ENCODE peak calls at places on chromosomes 3 and 15, in ten cellular contexts. L, O, Y, N, F, X, U, M, B and Q are unnamed samples. For H3K4me1, the result is how much of the 10 kb centered on the place peaks cover.

GRCh38 chr15:36191459-36191858 is 388.0 kb upstream of the CDIN1 start:
- DNase-seq in L (no peak), O (no peak), Y (no peak), N (no peak), F (no peak), X (no peak), U (no peak), M (no peak), B (no peak), Q (no peak)

GRCh38 chr3:53803816-53804545 is 42.2 kb downstream of the CHDH start:
- DNase-seq in L (no peak), O (no peak), Y (peak), N (no peak), F (no peak), X (no peak), U (peak), M (no peak), B (no peak), Q (no peak)

GRCh38 chr3:186413615-186414415 is 51.8 kb upstream of the DGKG start:
- DNase-seq in L (peak), O (peak), Y (peak), N (peak), F (no peak), X (no peak), U (peak), M (peak), B (peak), Q (no peak)

GRCh38 chr3:128297401-128298138 is 144.3 kb downstream of the EEFSEC start:
- DNase-seq in L (peak), O (peak), Y (peak), N (no peak), F (no peak), X (no peak), U (peak), M (no peak), B (no peak), Q (no peak)

GRCh38 chr15:89500397-89501270 is 4.3 kb upstream of the RHCG start:
- DNase-seq in L (no peak), O (no peak), Y (no peak), N (no peak), F (no peak), X (no peak), U (peak), M (no peak), B (no peak), Q (no peak)

GRCh38 chr15:42059661-42060476 is 34.5 kb downstream of the PLA2G4D start:
- DNase-seq in L (peak), O (peak), Y (peak), N (peak), F (peak), X (peak), U (peak), M (peak), B (no peak), Q (peak)

GRCh38 chr3:159892171-159892791 is 96.4 kb upstream of the IL12A start:
- DNase-seq in L (no peak), O (peak), Y (peak), N (no peak), F (peak), X (no peak), U (no peak), M (no peak), B (peak), Q (no peak)

GRCh38 chr15:89429023-89429422 is 67.4 kb downstream of the RHCG start:
- DNase-seq in L (no peak), O (peak), Y (no peak), N (no peak), F (no peak), X (no peak), U (no peak), M (no peak), B (no peak), Q (no peak)

GRCh38 chr3:36944641-36945270 is at the start of gene TRANK1:
- DNase-seq in L (peak), O (peak), Y (peak), N (peak), F (no peak), X (peak), U (peak), M (peak), B (peak), Q (peak)

GRCh38 chr3:94512876-94513275 is 450.0 kb downstream of the NSUN3 start:
- DNase-seq in L (no peak), O (no peak), Y (no peak), N (no peak), F (no peak), X (no peak), U (no peak), M (no peak), B (no peak), Q (no peak)

GRCh38 chr3:107368999-107369398 is 8.2 kb upstream of the CCDC54 start:
- DNase-seq in L (no peak), O (no peak), Y (no peak), N (no peak), F (no peak), X (no peak), U (no peak), M (no peak), B (no peak), Q (no peak)

GRCh38 chr3:146625117-146625775 is 20.1 kb upstream of the PLSCR5 start:
- DNase-seq in L (no peak), O (no peak), Y (no peak), N (no peak), F (no peak), X (no peak), U (no peak), M (no peak), B (no peak), Q (no peak)

GRCh38 chr3:135487261-135487660 is 478.3 kb upstream of the PPP2R3A start:
- DNase-seq in L (no peak), O (no peak), Y (no peak), N (no peak), F (no peak), X (no peak), U (no peak), M (no peak), B (no peak), Q (no peak)

GRCh38 chr3:87627316-87627715 is 350.9 kb upstream of the POU1F1 start:
- DNase-seq in L (no peak), O (no peak), Y (no peak), N (no peak), F (no peak), X (no peak), U (no peak), M (no peak), B (no peak), Q (no peak)

GRCh38 chr15:82689147-82689546 is 20.5 kb downstream of the AP3B2 start:
- DNase-seq in L (no peak), O (no peak), Y (no peak), N (no peak), F (no peak), X (no peak), U (peak), M (no peak), B (no peak), Q (no peak)

GRCh38 chr3:169668081-169668956 is 4.8 kb upstream of the MECOM start:
- DNase-seq in L (peak), O (peak), Y (peak), N (peak), F (peak), X (no peak), U (peak), M (peak), B (peak), Q (no peak)

GRCh38 chr15:62698646-62699045 is 343.9 kb upstream of the TPM1 start:
- DNase-seq in L (no peak), O (no peak), Y (no peak), N (no peak), F (no peak), X (no peak), U (no peak), M (no peak), B (no peak), Q (no peak)

GRCh38 chr15:39365161-39365560 is 215.7 kb upstream of the THBS1 start:
- DNase-seq in L (no peak), O (no peak), Y (no peak), N (no peak), F (peak), X (no peak), U (no peak), M (no peak), B (no peak), Q (no peak)

GRCh38 chr3:13145826-13146642 is 72.8 kb upstream of the IQSEC1 start:
- DNase-seq in L (no peak), O (no peak), Y (no peak), N (no peak), F (no peak), X (no peak), U (peak), M (no peak), B (peak), Q (no peak)

GRCh38 chr3:115790759-115791158 is 167.4 kb downstream of the GAP43 start:
- DNase-seq in L (no peak), O (peak), Y (no peak), N (no peak), F (peak), X (no peak), U (peak), M (no peak), B (peak), Q (no peak)

GRCh38 chr15:44084171-44084570 is 110.9 kb downstream of the FRMD5 start:
- DNase-seq in L (no peak), O (no peak), Y (no peak), N (no peak), F (peak), X (no peak), U (no peak), M (no peak), B (no peak), Q (no peak)

GRCh38 chr3:42507751-42508335 is 5.4 kb downstream of the VIPR1 start:
- DNase-seq in L (no peak), O (no peak), Y (no peak), N (no peak), F (no peak), X (no peak), U (peak), M (no peak), B (no peak), Q (no peak)

GRCh38 chr15:82855286-82856092 is 46.1 kb downstream of the WHAMM start:
- DNase-seq in L (no peak), O (no peak), Y (peak), N (no peak), F (no peak), X (no peak), U (no peak), M (no peak), B (no peak), Q (no peak)

GRCh38 chr15:57595011-57595866 is 3.5 kb downstream of the MYZAP start:
- DNase-seq in L (peak), O (peak), Y (no peak), N (peak), F (no peak), X (no peak), U (no peak), M (no peak), B (peak), Q (no peak)

GRCh38 chr3:13352621-13353131 is 67.4 kb downstream of the NUP210 start:
- DNase-seq in L (no peak), O (no peak), Y (no peak), N (no peak), F (peak), X (no peak), U (no peak), M (no peak), B (no peak), Q (no peak)

GRCh38 chr3:71728632-71729342 is 3.6 kb upstream of the EIF4E3 start:
- DNase-seq in L (peak), O (no peak), Y (no peak), N (peak), F (peak), X (no peak), U (peak), M (no peak), B (no peak), Q (no peak)

GRCh38 chr15:73631915-73632669 is 1.1 kb downstream of the NPTN start:
- DNase-seq in L (peak), O (peak), Y (peak), N (no peak), F (peak), X (no peak), U (peak), M (no peak), B (peak), Q (no peak)

GRCh38 chr15:69469467-69470191 is 17.0 kb downstream of the RPLP1 start:
- DNase-seq in L (no peak), O (no peak), Y (no peak), N (no peak), F (peak), X (no peak), U (peak), M (no peak), B (no peak), Q (no peak)

GRCh38 chr15:39367591-39367990 is 213.3 kb upstream of the THBS1 start:
- DNase-seq in L (no peak), O (no peak), Y (no peak), N (no peak), F (peak), X (no peak), U (no peak), M (no peak), B (no peak), Q (no peak)

GRCh38 chr3:142022381-142022780 is 127.0 kb downstream of the TFDP2 start:
- DNase-seq in L (no peak), O (no peak), Y (no peak), N (no peak), F (no peak), X (no peak), U (no peak), M (no peak), B (no peak), Q (no peak)
- TF ChIP-seq CTCF in L (no peak), O (no peak), Y (no peak), N (peak), F (no peak), X (no peak), U (peak), M (no peak), B (peak), Q (no peak)

DNA sequence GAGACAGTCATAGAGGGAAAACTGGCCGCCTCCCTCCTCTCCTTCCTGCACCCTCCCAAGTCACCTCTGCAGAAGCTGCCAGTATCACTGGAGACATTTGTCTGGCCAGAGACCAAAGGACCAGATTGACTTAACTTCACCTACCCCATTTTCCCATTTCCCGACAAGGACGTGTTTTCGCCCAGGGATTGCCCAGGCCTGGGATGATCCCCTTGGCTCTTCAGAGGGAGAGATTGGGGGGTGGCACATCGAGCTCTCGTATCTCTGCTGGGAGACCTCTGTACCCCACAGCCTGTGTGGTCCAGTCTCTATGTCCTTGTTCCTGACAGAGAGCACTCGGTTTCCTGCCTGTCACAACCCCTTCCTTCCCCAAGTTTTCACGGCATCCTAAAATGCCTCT is 31.4 kb downstream of the RGMA start:
- DNase-seq in L (no peak), O (no peak), Y (no peak), N (no peak), F (no peak), X (no peak), U (no peak), M (no peak), B (no peak), Q (no peak)
- H3K4me1 ChIP-seq in L (under half), O (under half), Y (under half), N (under half), F (under half), X (under half), U (under half), M (under half), B (under half), Q (under half)

GRCh38 chr3:182947892-182948291 is 32.4 kb downstream of the DCUN1D1 start:
- DNase-seq in L (no peak), O (no peak), Y (no peak), N (no peak), F (no peak), X (no peak), U (no peak), M (no peak), B (no peak), Q (no peak)
- TF ChIP-seq CTCF in L (no peak), O (no peak), Y (no peak), N (no peak), F (no peak), X (no peak), U (peak), M (peak), B (no peak), Q (no peak)

GRCh38 chr3:38458796-38459498 is 5.3 kb downstream of the ACVR2B start:
- DNase-seq in L (no peak), O (peak), Y (peak), N (peak), F (peak), X (peak), U (no peak), M (peak), B (peak), Q (no peak)
- H3K4me1 ChIP-seq in L (under half), O (half or more), Y (half or more), N (under half), F (under half), X (under half), U (under half), M (under half), B (under half), Q (under half)

DNA sequence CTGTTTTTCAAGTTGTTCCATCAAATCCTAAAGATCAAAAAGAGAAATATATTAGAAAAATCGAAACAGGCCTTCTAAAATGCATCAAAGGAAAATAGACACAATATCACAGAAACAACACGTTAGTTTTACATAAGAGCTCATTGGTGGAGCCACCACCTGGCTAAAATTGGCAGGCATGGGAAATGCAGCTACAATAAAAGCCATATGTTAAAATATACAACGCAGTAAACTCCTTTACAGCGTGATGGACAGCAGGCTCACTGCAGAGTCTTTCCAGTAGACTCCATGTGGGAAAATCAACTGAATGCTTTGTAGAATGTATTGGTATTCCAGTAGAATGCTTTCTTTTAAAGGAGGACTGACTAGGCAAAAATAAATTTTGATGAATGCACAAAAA is 40.9 kb upstream of the MYO5C start:
- DNase-seq in L (no peak), O (peak), Y (no peak), N (no peak), F (no peak), X (no peak), U (no peak), M (no peak), B (no peak), Q (no peak)
- TF ChIP-seq CTCF in L (no peak), O (peak), Y (no peak), N (no peak), F (no peak), X (no peak), U (peak), M (no peak), B (no peak), Q (no peak)

DNA sequence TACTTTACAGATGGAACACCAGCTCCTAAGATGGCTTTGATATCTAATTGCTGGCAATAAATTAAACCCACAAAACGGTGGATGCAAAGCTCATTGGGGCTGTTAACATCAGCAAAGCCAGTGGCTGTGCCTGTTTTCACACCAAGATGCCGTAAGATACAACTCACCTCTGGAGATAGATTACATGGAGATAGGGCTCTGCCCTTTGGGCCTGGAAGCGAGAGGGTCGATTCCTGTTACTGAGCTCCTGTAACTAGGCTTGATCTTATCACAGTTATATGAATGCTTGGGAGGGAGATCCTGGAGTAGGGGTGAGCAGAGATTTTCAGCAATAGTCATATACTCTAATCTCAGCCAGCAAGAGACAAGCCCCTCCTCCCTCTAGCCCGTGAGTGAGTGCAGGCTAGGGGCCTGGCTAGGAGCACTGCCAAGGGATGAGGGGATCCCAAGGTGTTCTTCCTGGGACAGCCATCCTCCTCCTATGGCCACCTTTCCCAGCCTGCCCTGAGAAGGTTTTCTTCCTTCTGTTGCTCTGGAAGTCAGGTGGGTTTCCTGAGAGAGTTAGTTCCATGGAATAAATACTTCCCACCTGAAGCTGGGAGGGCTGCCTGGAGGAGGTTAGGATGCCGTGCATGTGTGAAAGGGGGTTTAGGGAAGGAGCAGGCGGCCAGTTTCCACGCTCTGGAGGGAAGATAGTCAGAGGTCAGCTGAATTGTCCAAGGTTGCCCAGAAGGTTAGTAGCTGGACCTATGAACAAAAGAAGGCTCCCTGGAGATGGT is 18.1 kb upstream of the DOCK3 start:
- DNase-seq in L (no peak), O (no peak), Y (no peak), N (no peak), F (no peak), X (peak), U (no peak), M (no peak), B (peak), Q (no peak)
- H3K4me1 ChIP-seq in L (under half), O (under half), Y (under half), N (under half), F (under half), X (under half), U (under half), M (under half), B (under half), Q (under half)

GRCh38 chr3:10421996-10422395 is 83.4 kb downstream of the ATP2B2 start:
- DNase-seq in L (no peak), O (no peak), Y (no peak), N (no peak), F (no peak), X (no peak), U (no peak), M (no peak), B (no peak), Q (no peak)

GRCh38 chr3:10419637-10420232 is 85.7 kb downstream of the ATP2B2 start:
- DNase-seq in L (no peak), O (no peak), Y (no peak), N (no peak), F (peak), X (no peak), U (no peak), M (no peak), B (no peak), Q (peak)

GRCh38 chr3:10420745-10421475 is 84.5 kb downstream of the ATP2B2 start:
- DNase-seq in L (no peak), O (no peak), Y (no peak), N (no peak), F (no peak), X (no peak), U (no peak), M (no peak), B (no peak), Q (no peak)

GRCh38 chr3:10416730-10417300 is 88.6 kb downstream of the ATP2B2 start:
- DNase-seq in L (no peak), O (no peak), Y (no peak), N (no peak), F (no peak), X (no peak), U (no peak), M (no peak), B (no peak), Q (no peak)

GRCh38 chr3:10417849-10418248 is 87.5 kb downstream of the ATP2B2 start:
- DNase-seq in L (no peak), O (no peak), Y (no peak), N (no peak), F (peak), X (no peak), U (no peak), M (no peak), B (no peak), Q (no peak)
- TF ChIP-seq CTCF in L (peak), O (no peak), Y (no peak), N (peak), F (peak), X (no peak), U (peak), M (peak), B (no peak), Q (no peak)